ENCODE peak calls at places on chromosomes 5 and 9, in ten cellular contexts. K is GM12878, B is stomach, I is colonic mucosa, H is mammary epithelial cell, F is fibroblast of lung, N is adrenal gland, V is IMR-90, Y is OCI-LY7, T is K562. A is an unnamed sample.

GRCh38 chr9:72158680-72159079 is 9.4 kb downstream of the GDA start:
- DNase-seq in B (no peak), K (no peak), T (no peak), Y (no peak), N (no peak), H (no peak), I (no peak), F (no peak), V (no peak), A (no peak)

GRCh38 chr9:61673247-61673646 is 483.4 kb downstream of the SPATA31A7 start:
- DNase-seq in B (no peak), K (no peak), I (no peak), T (no peak), N (no peak), Y (no peak), V (no peak), F (no peak), H (no peak), A (no peak)

GRCh38 chr9:117434568-117434967 is 19.7 kb upstream of the ASTN2 start:
- DNase-seq in V (no peak), F (no peak), N (no peak), K (no peak), T (no peak), H (peak; percentile 12), I (no peak), Y (no peak), B (no peak), A (no peak)

GRCh38 chr5:113020461-113021273 is 44.1 kb downstream of the DCP2 start:
- DNase-seq in N (no peak), B (no peak), K (no peak), T (no peak), H (peak; percentile 88), I (no peak), F (peak; percentile 29), V (peak; percentile 87), Y (no peak), A (no peak)

GRCh38 chr9:133472753-133473378 is 6.0 kb downstream of the SLC2A6 start:
- DNase-seq in I (no peak), K (no peak), B (no peak), T (no peak), F (no peak), H (no peak), N (no peak), Y (no peak), V (no peak), A (no peak)

GRCh38 chr9:99183616-99184015 is 38.1 kb downstream of the ALG2 start:
- DNase-seq in K (no peak), F (no peak), H (no peak), T (no peak), Y (no peak), I (no peak), V (no peak), N (no peak), B (no peak), A (no peak)

GRCh38 chr9:130137870-130138653 is 34.1 kb upstream of the NCS1 start:
- DNase-seq in B (no peak), F (peak; percentile 95), T (peak; percentile 88), V (peak; percentile 98), H (peak; percentile 97), I (no peak), Y (no peak), K (no peak), N (peak; percentile 70), A (no peak)

GRCh38 chr5:16550316-16550952 is 66.4 kb downstream of the RETREG1 start:
- DNase-seq in H (peak; percentile 43), K (no peak), F (peak; percentile 53), B (no peak), V (peak; percentile 49), I (peak; percentile 65), N (peak; percentile 31), T (peak; percentile 87), Y (peak; percentile 70), A (no peak)

GRCh38 chr5:5372930-5373329 is 49.5 kb upstream of the ICE1 start:
- DNase-seq in H (no peak), F (no peak), I (no peak), K (no peak), Y (no peak), B (no peak), N (no peak), V (no peak), T (no peak), A (no peak)

GRCh38 chr5:72848474-72849428 is 32.3 kb downstream of the TNPO1 start:
- DNase-seq in H (peak; percentile 45), B (peak; percentile 48), F (no peak), V (peak; percentile 29), I (peak; percentile 66), K (peak; percentile 40), T (peak; percentile 87), Y (peak; percentile 78), N (peak; percentile 68), A (peak; percentile 72)

GRCh38 chr5:171953860-171954701 is 52.4 kb downstream of the FBXW11 start:
- DNase-seq in F (peak; percentile 69), N (no peak), B (no peak), T (peak; percentile 63), Y (no peak), V (peak; percentile 85), H (peak; percentile 51), I (no peak), K (no peak), A (no peak)

GRCh38 chr9:79255681-79256080 is 316.1 kb upstream of the TLE4 start:
- DNase-seq in I (no peak), T (no peak), Y (no peak), K (no peak), N (no peak), F (no peak), H (no peak), B (no peak), V (no peak), A (no peak)

GRCh38 chr9:8346291-8346690 is 546.7 kb upstream of the DMAC1 start:
- DNase-seq in K (no peak), B (no peak), I (no peak), T (no peak), Y (no peak), N (no peak), H (no peak), F (peak; percentile 46), V (peak; percentile 2), A (no peak)

GRCh38 chr9:32142074-32142473 is 242.4 kb upstream of the ACO1 start:
- DNase-seq in B (no peak), K (no peak), F (no peak), H (no peak), I (no peak), V (no peak), T (no peak), N (no peak), Y (no peak), A (no peak)

GRCh38 chr9:32136700-32137339 is 247.6 kb upstream of the ACO1 start:
- DNase-seq in K (no peak), H (peak; percentile 4), V (no peak), T (no peak), N (peak; percentile 75), I (no peak), B (no peak), Y (no peak), F (no peak), A (no peak)
- TF ChIP-seq CTCF in K (no peak), H (peak; percentile 44), V (no peak), T (no peak), N (no peak), I (no peak), B (no peak), Y (no peak), F (no peak), A (no peak)

DNA sequence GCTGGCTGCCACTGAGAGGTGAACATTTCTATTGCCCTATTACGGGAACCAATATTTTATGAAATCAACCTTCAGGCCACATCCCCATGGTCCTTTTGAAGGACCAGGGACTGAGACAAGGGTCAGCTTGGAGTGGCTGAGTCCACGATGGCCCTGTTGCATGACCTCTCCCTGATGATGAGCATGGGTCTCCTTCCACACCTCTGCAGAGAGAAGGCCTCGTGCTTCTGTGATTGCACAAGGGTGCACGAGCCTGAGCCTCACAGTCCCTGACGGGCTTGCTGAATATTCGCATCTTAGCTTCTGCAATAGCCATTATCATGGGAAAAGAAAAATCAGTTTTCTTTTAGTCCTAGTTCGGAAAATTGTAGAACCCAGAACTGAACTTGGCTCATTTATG is 255.0 kb upstream of the IRX2 start:
- DNase-seq in B (no peak), T (no peak), N (no peak), V (no peak), I (no peak), Y (no peak), K (no peak), F (no peak), H (no peak), A (no peak)
- H3K36me3 ChIP-seq in B (no peaks in the 10 kb centered on the region), T (no peaks in the 10 kb centered on the region), N (no peaks in the 10 kb centered on the region), V (no peaks in the 10 kb centered on the region), I (no peaks in the 10 kb centered on the region), Y (no peaks in the 10 kb centered on the region), K (no peaks in the 10 kb centered on the region), F (no peaks in the 10 kb centered on the region), H (no peaks in the 10 kb centered on the region), A (no peaks in the 10 kb centered on the region)

DNA sequence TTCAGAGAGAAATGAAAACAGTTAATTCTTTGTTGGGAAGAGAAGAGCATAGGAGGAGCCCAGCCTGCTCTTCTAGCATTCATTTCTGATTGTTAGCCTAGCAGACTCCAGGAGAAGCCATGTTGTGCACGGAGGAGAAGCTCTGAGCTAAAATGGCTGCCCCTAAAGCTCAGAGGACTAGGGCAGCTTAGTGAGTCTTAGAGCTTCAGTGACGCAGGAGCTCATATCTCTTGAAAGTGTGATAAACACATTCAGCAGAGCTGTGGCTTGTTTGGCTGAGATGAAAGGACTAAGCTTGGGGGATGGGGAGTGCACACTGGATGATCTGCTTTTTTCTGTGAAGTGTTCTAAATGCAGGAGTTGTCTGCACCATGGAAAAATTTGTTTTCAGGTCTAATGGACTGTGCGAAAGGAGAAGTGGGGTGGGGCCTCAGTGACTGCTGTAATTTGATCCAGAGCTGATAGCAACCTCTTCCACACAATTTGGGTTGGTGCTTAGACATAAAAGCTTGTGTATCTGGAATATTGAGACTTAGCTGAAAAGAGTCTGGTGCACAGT is 58.5 kb downstream of the ZNF462 start:
- DNase-seq in H (no peak), V (peak; percentile 84), Y (no peak), T (peak; percentile 10), N (peak; percentile 85), K (no peak), F (peak; percentile 87), B (no peak), I (peak; percentile 47), A (no peak)
- H3K4me3 ChIP-seq in H (no peak overlapping the region), V (peak overlapping the region; percentile 0), Y (no peak overlapping the region), T (no peak overlapping the region), N (no peak overlapping the region), K (no peak overlapping the region), F (peak overlapping the region; percentile 34), B (no peak overlapping the region), I (no peak overlapping the region), A (no peak overlapping the region)

GRCh38 chr9:135416771-135417290 is 62.8 kb upstream of the PPP1R26 start:
- DNase-seq in H (no peak), Y (no peak), N (no peak), I (no peak), T (peak; percentile 25), V (no peak), K (no peak), F (no peak), B (no peak), A (no peak)
- TF ChIP-seq CTCF in H (no peak), Y (no peak), N (no peak), I (no peak), T (peak; percentile 47), V (peak; percentile 12), K (no peak), F (no peak), B (no peak), A (no peak)

DNA sequence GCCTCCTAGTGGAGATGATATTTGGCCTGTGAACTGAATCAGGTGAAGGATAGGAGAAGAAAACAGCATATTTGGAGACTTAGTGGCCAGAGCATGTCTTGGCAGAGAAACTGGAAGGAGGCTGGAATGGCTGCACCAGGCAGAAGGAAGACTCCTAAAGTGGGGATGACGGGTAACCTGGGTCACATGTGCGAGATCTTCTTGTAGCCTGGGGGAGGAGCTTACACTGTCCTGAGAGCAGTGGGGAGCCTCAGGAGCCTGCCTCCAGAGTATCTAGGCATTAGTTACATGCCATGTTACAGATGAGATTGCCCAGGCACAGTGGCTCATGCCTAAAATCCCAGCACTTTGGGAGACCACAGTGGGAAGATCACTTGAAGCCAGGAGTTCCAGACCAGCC is 49.8 kb downstream of the JADE2 start:
- DNase-seq in K (no peak), Y (no peak), T (no peak), V (no peak), F (no peak), N (no peak), I (no peak), B (no peak), H (no peak), A (no peak)
- H3K36me3 ChIP-seq in K (peaks cover 34% of the 10 kb centered on the region), Y (peaks cover 98% of the 10 kb centered on the region), T (peaks cover 60% of the 10 kb centered on the region), V (peaks cover 72% of the 10 kb centered on the region), F (peaks cover 43% of the 10 kb centered on the region), N (peaks cover 89% of the 10 kb centered on the region), I (peaks cover 33% of the 10 kb centered on the region), B (peaks cover 89% of the 10 kb centered on the region), H (peaks cover 11% of the 10 kb centered on the region), A (peaks cover 65% of the 10 kb centered on the region)